ENCODE peak calls at places on chromosomes 5 and 9, in six cellular contexts. R is GDM1; K is heart right ventricle; N is NCI-H1105 treated with DMSO at 0.1 percent for 48 hours; U is activated CD8-positive, alpha-beta memory T cell treated with anti-CD3 and anti-CD28 coated beads, Interleukin-2, amount 50 U/mL, for 48 hours; M is effector CD4-positive, alpha-beta T cell. P is an unnamed sample.
A peak's percentile ranks its signal among the peaks of the same experiment; 100 is the strongest.

GRCh38 chr5:88085462-88085861 is 183.2 kb downstream of the TMEM161B start:
- DNase-seq in R (no peak), K (no peak), N (no peak), U (no peak), M (no peak), P (no peak)

GRCh38 chr5:26487553-26487952 is 550.8 kb downstream of the CDH9 start:
- DNase-seq in R (no peak), K (no peak), N (no peak), U (no peak), M (no peak), P (no peak)

GRCh38 chr9:74094766-74095165 is 402.4 kb upstream of the RORB start:
- DNase-seq in R (no peak), K (no peak), N (no peak), U (no peak), M (no peak), P (no peak)

GRCh38 chr9:126443144-126443543 is 116.5 kb downstream of the MVB12B start:
- DNase-seq in R (no peak), K (no peak), N (no peak), U (peak; percentile 28), M (no peak), P (no peak)

GRCh38 chr9:85041737-85042136 is 372.2 kb downstream of the NTRK2 start:
- DNase-seq in R (no peak), K (no peak), N (no peak), U (no peak), M (no peak), P (no peak)

GRCh38 chr5:2889946-2890475 is 138.5 kb upstream of the IRX2 start:
- DNase-seq in R (no peak), K (no peak), N (no peak), U (no peak), M (no peak), P (peak; percentile 24)

GRCh38 chr5:44246986-44247385 is 142.2 kb downstream of the FGF10 start:
- DNase-seq in R (no peak), K (no peak), N (no peak), U (no peak), M (no peak), P (no peak)

GRCh38 chr5:39526914-39527477 is 102.2 kb upstream of the DAB2 start:
- DNase-seq in R (peak; percentile 29), K (peak; percentile 54), N (no peak), U (no peak), M (no peak), P (peak; percentile 32)

GRCh38 chr9:27352457-27353188 is 55.7 kb upstream of the EQTN start:
- DNase-seq in R (no peak), K (no peak), N (no peak), U (no peak), M (no peak), P (no peak)

GRCh38 chr9:128945798-128946501 is 1.5 kb downstream of the DOLK start:
- DNase-seq in R (no peak), K (no peak), N (no peak), U (no peak), M (no peak), P (no peak)

GRCh38 chr9:93316726-93317494 is 133.0 kb downstream of the WNK2 start:
- DNase-seq in R (no peak), K (no peak), N (no peak), U (no peak), M (no peak), P (peak; percentile 53)

GRCh38 chr9:114779352-114779845 is 26.4 kb downstream of the TNFSF15 start:
- DNase-seq in R (no peak), K (peak; percentile 27), N (peak; percentile 88), U (no peak), M (no peak), P (peak; percentile 63)

GRCh38 chr5:132020568-132021339 is 9.3 kb upstream of the ACSL6 start:
- DNase-seq in R (no peak), K (no peak), N (no peak), U (peak; percentile 70), M (no peak), P (no peak)

GRCh38 chr9:69397384-69398214 is 72.6 kb downstream of the ENTREP1 start:
- DNase-seq in R (no peak), K (no peak), N (no peak), U (no peak), M (no peak), P (no peak)

GRCh38 chr5:148072207-148072606 is 8.4 kb downstream of the SPINK5 start:
- DNase-seq in R (no peak), K (no peak), N (no peak), U (no peak), M (no peak), P (no peak)

GRCh38 chr9:114155263-114155966 is at the start of gene COL27A1:
- DNase-seq in R (peak; percentile 43), K (peak; percentile 83), N (peak; percentile 52), U (peak; percentile 96), M (peak; percentile 68), P (peak; percentile 81)

GRCh38 chr9:20811872-20812271 is 127.8 kb downstream of the FOCAD start:
- DNase-seq in R (no peak), K (no peak), N (no peak), U (no peak), M (no peak), P (no peak)

GRCh38 chr5:110055301-110055700 is 365.6 kb downstream of the MAN2A1 start:
- DNase-seq in R (no peak), K (no peak), N (no peak), U (no peak), M (no peak), P (no peak)

GRCh38 chr9:121075251-121076036 is 689 bp downstream of the CNTRL start:
- DNase-seq in R (no peak), K (no peak), N (no peak), U (no peak), M (no peak), P (no peak)

GRCh38 chr5:178529080-178529479 is 61.1 kb downstream of the COL23A1 start:
- DNase-seq in R (no peak), K (no peak), N (no peak), U (no peak), M (no peak), P (no peak)

GRCh38 chr5:176630681-176631222 is 277 bp downstream of the EIF4E1B start:
- DNase-seq in R (no peak), K (no peak), N (no peak), U (no peak), M (no peak), P (no peak)

GRCh38 chr5:3929799-3930198 is 334.2 kb downstream of the IRX1 start:
- DNase-seq in R (no peak), K (no peak), N (no peak), U (no peak), M (no peak), P (no peak)

GRCh38 chr9:98057095-98057799 is 715 bp downstream of the NANS start:
- DNase-seq in R (no peak), K (no peak), N (no peak), U (no peak), M (peak; percentile 34), P (no peak)

GRCh38 chr9:126907058-126907457 is 7.5 kb upstream of the RALGPS1 start:
- DNase-seq in R (no peak), K (no peak), N (no peak), U (no peak), M (no peak), P (no peak)

P was measured in tibial artery.